ENCODE peak calls at places on chromosomes 12 and 14, in six cellular contexts. One of them, this sample, is unnamed.

GRCh38 chr12:23824358-23824757 is 125.1 kb downstream of the SOX5 start:
- DNase-seq in HT-29: no peak
- DNase-seq in hepatic stellate cell: no peak
- DNase-seq in neural crest cell: no peak
- DNase-seq in Caco-2: no peak
- DNase-seq in ACHN: no peak
- DNase-seq in this sample: no peak

GRCh38 chr12:93886533-93887511 is 209.6 kb downstream of the CRADD start:
- DNase-seq in hepatic stellate cell: no peak
- DNase-seq in ACHN: no peak
- DNase-seq in neural crest cell: no peak
- DNase-seq in Caco-2: peak; percentile 30
- DNase-seq in HT-29: peak; percentile 75
- DNase-seq in this sample: no peak

GRCh38 chr14:32021341-32021740 is 55.8 kb upstream of the ARHGAP5 start:
- DNase-seq in hepatic stellate cell: no peak
- DNase-seq in HT-29: no peak
- DNase-seq in neural crest cell: no peak
- DNase-seq in Caco-2: no peak
- DNase-seq in ACHN: no peak
- DNase-seq in this sample: no peak

GRCh38 chr12:130813949-130814348 is 25.1 kb downstream of the STX2 start:
- DNase-seq in neural crest cell: no peak
- DNase-seq in Caco-2: no peak
- DNase-seq in ACHN: no peak
- DNase-seq in HT-29: no peak
- DNase-seq in hepatic stellate cell: no peak
- DNase-seq in this sample: no peak

GRCh38 chr14:105177082-105177481 is 4.0 kb downstream of the NUDT14 start:
- DNase-seq in ACHN: no peak
- DNase-seq in HT-29: no peak
- DNase-seq in Caco-2: no peak
- DNase-seq in neural crest cell: no peak
- DNase-seq in hepatic stellate cell: no peak
- DNase-seq in this sample: no peak

GRCh38 chr12:16350682-16351081 is 3.2 kb downstream of the MGST1 start:
- DNase-seq in hepatic stellate cell: peak; percentile 38
- DNase-seq in neural crest cell: no peak
- DNase-seq in HT-29: peak; percentile 51
- DNase-seq in Caco-2: peak; percentile 47
- DNase-seq in ACHN: peak; percentile 91
- DNase-seq in this sample: no peak

GRCh38 chr14:54682578-54682977 is 115.7 kb downstream of the SAMD4A start:
- DNase-seq in hepatic stellate cell: no peak
- DNase-seq in Caco-2: no peak
- DNase-seq in HT-29: no peak
- DNase-seq in ACHN: no peak
- DNase-seq in neural crest cell: no peak
- DNase-seq in this sample: no peak

GRCh38 chr12:87406926-87407325 is 622.3 kb downstream of the C12orf50 start:
- DNase-seq in HT-29: no peak
- DNase-seq in Caco-2: no peak
- DNase-seq in ACHN: no peak
- DNase-seq in neural crest cell: no peak
- DNase-seq in hepatic stellate cell: no peak
- DNase-seq in this sample: no peak

GRCh38 chr14:72943876-72944430 is 17.7 kb downstream of the DCAF4 start:
- DNase-seq in ACHN: no peak
- DNase-seq in Caco-2: no peak
- DNase-seq in HT-29: no peak
- DNase-seq in neural crest cell: no peak
- DNase-seq in hepatic stellate cell: no peak
- DNase-seq in this sample: no peak

GRCh38 chr12:62714409-62715075 is 220.4 kb downstream of the PPM1H start:
- DNase-seq in ACHN: no peak
- DNase-seq in neural crest cell: no peak
- DNase-seq in HT-29: no peak
- DNase-seq in hepatic stellate cell: no peak
- DNase-seq in Caco-2: no peak
- DNase-seq in this sample: no peak

GRCh38 chr12:83864064-83864463 is 1048.5 kb downstream of the SLC6A15 start:
- DNase-seq in hepatic stellate cell: no peak
- DNase-seq in Caco-2: no peak
- DNase-seq in ACHN: no peak
- DNase-seq in HT-29: no peak
- DNase-seq in neural crest cell: no peak
- DNase-seq in this sample: no peak

GRCh38 chr12:51065530-51065929 is 17.4 kb downstream of the LETMD1 start:
- DNase-seq in HT-29: no peak
- DNase-seq in ACHN: no peak
- DNase-seq in hepatic stellate cell: no peak
- DNase-seq in neural crest cell: no peak
- DNase-seq in Caco-2: peak; percentile 25
- DNase-seq in this sample: no peak

GRCh38 chr12:22480016-22480415 is 64.3 kb downstream of the C2CD5 start:
- DNase-seq in HT-29: no peak
- DNase-seq in neural crest cell: no peak
- DNase-seq in Caco-2: no peak
- DNase-seq in ACHN: no peak
- DNase-seq in hepatic stellate cell: no peak
- DNase-seq in this sample: peak; percentile 2

GRCh38 chr12:109277899-109278762 is 31.0 kb downstream of the FOXN4 start:
- DNase-seq in hepatic stellate cell: no peak
- DNase-seq in Caco-2: peak; percentile 70
- DNase-seq in HT-29: no peak
- DNase-seq in ACHN: peak; percentile 51
- DNase-seq in neural crest cell: no peak
- DNase-seq in this sample: no peak

GRCh38 chr12:84874125-84874824 is 38.3 kb downstream of the SLC6A15 start:
- DNase-seq in Caco-2: peak; percentile 36
- DNase-seq in ACHN: peak; percentile 82
- DNase-seq in hepatic stellate cell: peak; percentile 2
- DNase-seq in neural crest cell: no peak
- DNase-seq in HT-29: peak; percentile 77
- DNase-seq in this sample: peak; percentile 21

GRCh38 chr12:110563702-110564470 is 19.2 kb downstream of the PPTC7 start:
- DNase-seq in HT-29: no peak
- DNase-seq in ACHN: peak; percentile 36
- DNase-seq in neural crest cell: no peak
- DNase-seq in Caco-2: no peak
- DNase-seq in hepatic stellate cell: no peak
- DNase-seq in this sample: no peak

GRCh38 chr12:100234591-100235304 is 32.1 kb downstream of the DEPDC4 start:
- DNase-seq in Caco-2: peak; percentile 31
- DNase-seq in neural crest cell: no peak
- DNase-seq in ACHN: peak; percentile 73
- DNase-seq in HT-29: peak; percentile 70
- DNase-seq in hepatic stellate cell: peak; percentile 37
- DNase-seq in this sample: peak; percentile 25

GRCh38 chr12:95085612-95086011 is 12.2 kb upstream of the NR2C1 start:
- DNase-seq in neural crest cell: no peak
- DNase-seq in ACHN: no peak
- DNase-seq in HT-29: no peak
- DNase-seq in Caco-2: no peak
- DNase-seq in hepatic stellate cell: no peak
- DNase-seq in this sample: no peak